ENCODE peak calls at places on chromosome 14, in ten cellular contexts. L, D, H, P, V, M, C, F, E and W are unnamed samples.

GRCh38 chr14:68124885-68125731 is 305.5 kb downstream of the RAD51B start:
- DNase-seq in F (peak), H (peak), P (peak), C (no peak), V (peak), D (peak), E (no peak), M (peak), L (no peak), W (peak)

GRCh38 chr14:97021571-97022171 is 224.5 kb downstream of the VRK1 start:
- DNase-seq in D (no peak), M (no peak), F (no peak), P (no peak), E (peak), V (no peak), H (peak), L (peak), C (no peak), W (no peak)

GRCh38 chr14:35331605-35332516 is 39.7 kb downstream of the PSMA6 start:
- DNase-seq in L (peak), H (peak), P (peak), D (peak), V (peak), C (no peak), E (peak), F (peak), M (peak), W (no peak)

GRCh38 chr14:86530457-86530856 is 1000.5 kb downstream of the FLRT2 start:
- DNase-seq in F (no peak), C (no peak), P (no peak), V (no peak), D (no peak), L (no peak), H (no peak), M (no peak), E (peak), W (no peak)

GRCh38 chr14:76975865-76976622 is 52.5 kb downstream of the IRF2BPL start:
- DNase-seq in D (no peak), L (no peak), E (no peak), V (no peak), P (no peak), C (no peak), F (no peak), H (no peak), M (peak), W (no peak)

GRCh38 chr14:30779210-30779609 is 95.1 kb upstream of the COCH start:
- DNase-seq in M (no peak), V (peak), F (peak), C (no peak), P (no peak), L (no peak), H (peak), D (peak), E (no peak), W (peak)

GRCh38 chr14:99752486-99753121 is 40.6 kb upstream of the EML1 start:
- DNase-seq in V (peak), M (no peak), C (no peak), F (peak), E (no peak), H (peak), P (no peak), D (peak), L (no peak), W (peak)

GRCh38 chr14:99595034-99595433 is 9.0 kb downstream of the CCDC85C start:
- DNase-seq in C (no peak), L (no peak), D (no peak), E (no peak), P (no peak), M (no peak), H (no peak), F (no peak), V (no peak), W (no peak)

GRCh38 chr14:52258783-52259182 is 8.7 kb upstream of the PTGDR start:
- DNase-seq in C (no peak), D (no peak), V (no peak), F (no peak), P (no peak), E (no peak), M (no peak), H (no peak), L (no peak), W (no peak)

GRCh38 chr14:22796087-22796707 is 19.0 kb downstream of the SLC7A7 start:
- DNase-seq in P (peak), E (no peak), V (peak), F (no peak), M (no peak), D (no peak), H (peak), C (no peak), L (no peak), W (no peak)

GRCh38 chr14:94936411-94936892 is 166.5 kb upstream of the GSC start:
- DNase-seq in D (peak), M (no peak), H (no peak), E (no peak), V (no peak), C (no peak), F (peak), P (no peak), L (no peak), W (peak)

GRCh38 chr14:91980157-91980556 is 32.7 kb upstream of the FBLN5 start:
- DNase-seq in P (no peak), M (peak), H (peak), F (peak), V (peak), D (peak), E (no peak), C (no peak), L (peak), W (peak)

GRCh38 chr14:73463411-73463810 is 5.1 kb upstream of the NUMB start:
- DNase-seq in E (peak), C (no peak), H (peak), L (no peak), M (peak), P (peak), V (peak), F (peak), D (peak), W (peak)

GRCh38 chr14:67999290-67999689 is 179.7 kb downstream of the RAD51B start:
- DNase-seq in E (no peak), H (peak), L (no peak), D (peak), V (peak), C (no peak), P (no peak), F (peak), M (no peak), W (peak)

GRCh38 chr14:47040490-47040889 is 388.9 kb upstream of the RPL10L start:
- DNase-seq in D (peak), L (peak), V (peak), M (no peak), E (peak), H (peak), C (peak), P (peak), F (no peak), W (no peak)

GRCh38 chr14:99725774-99726537 is 41.9 kb downstream of the CYP46A1 start:
- DNase-seq in P (no peak), C (no peak), L (no peak), F (no peak), V (no peak), H (no peak), M (no peak), E (peak), D (no peak), W (no peak)

GRCh38 chr14:54420478-54421116 is 20.6 kb downstream of the CNIH1 start:
- DNase-seq in V (peak), C (no peak), P (peak), D (peak), F (peak), E (peak), H (peak), M (peak), L (peak), W (peak)

GRCh38 chr14:81315344-81315743 is 84.8 kb downstream of the STON2 start:
- DNase-seq in P (no peak), M (no peak), C (peak), F (no peak), E (peak), L (no peak), D (peak), V (no peak), H (no peak), W (no peak)

GRCh38 chr14:99615497-99616245 is 11.7 kb upstream of the CCDC85C start:
- DNase-seq in V (no peak), F (no peak), E (no peak), H (no peak), D (no peak), M (no peak), P (no peak), L (no peak), C (no peak), W (no peak)

GRCh38 chr14:95480109-95480886 is 36.2 kb downstream of the SYNE3 start:
- DNase-seq in L (no peak), M (peak), D (no peak), F (peak), E (no peak), H (peak), V (peak), P (no peak), C (no peak), W (peak)

GRCh38 chr14:21049263-21049662 is 7.1 kb downstream of the RNASE7 start:
- DNase-seq in E (no peak), D (peak), P (no peak), M (no peak), F (peak), H (no peak), V (peak), L (no peak), C (no peak), W (peak)

GRCh38 chr14:54211562-54212308 is 185.1 kb upstream of the CDKN3 start:
- DNase-seq in C (no peak), L (peak), V (peak), M (no peak), F (peak), P (no peak), H (peak), D (peak), E (no peak), W (peak)

GRCh38 chr14:84544486-84544885 is 985.5 kb upstream of the FLRT2 start:
- DNase-seq in H (no peak), C (no peak), E (no peak), D (no peak), F (no peak), L (no peak), V (no peak), M (no peak), P (no peak), W (no peak)

GRCh38 chr14:22689186-22689585 is 45.0 kb upstream of the OR6J1 start:
- DNase-seq in L (peak), M (peak), V (peak), H (peak), C (no peak), D (peak), F (peak), E (no peak), P (peak), W (peak)

DNA sequence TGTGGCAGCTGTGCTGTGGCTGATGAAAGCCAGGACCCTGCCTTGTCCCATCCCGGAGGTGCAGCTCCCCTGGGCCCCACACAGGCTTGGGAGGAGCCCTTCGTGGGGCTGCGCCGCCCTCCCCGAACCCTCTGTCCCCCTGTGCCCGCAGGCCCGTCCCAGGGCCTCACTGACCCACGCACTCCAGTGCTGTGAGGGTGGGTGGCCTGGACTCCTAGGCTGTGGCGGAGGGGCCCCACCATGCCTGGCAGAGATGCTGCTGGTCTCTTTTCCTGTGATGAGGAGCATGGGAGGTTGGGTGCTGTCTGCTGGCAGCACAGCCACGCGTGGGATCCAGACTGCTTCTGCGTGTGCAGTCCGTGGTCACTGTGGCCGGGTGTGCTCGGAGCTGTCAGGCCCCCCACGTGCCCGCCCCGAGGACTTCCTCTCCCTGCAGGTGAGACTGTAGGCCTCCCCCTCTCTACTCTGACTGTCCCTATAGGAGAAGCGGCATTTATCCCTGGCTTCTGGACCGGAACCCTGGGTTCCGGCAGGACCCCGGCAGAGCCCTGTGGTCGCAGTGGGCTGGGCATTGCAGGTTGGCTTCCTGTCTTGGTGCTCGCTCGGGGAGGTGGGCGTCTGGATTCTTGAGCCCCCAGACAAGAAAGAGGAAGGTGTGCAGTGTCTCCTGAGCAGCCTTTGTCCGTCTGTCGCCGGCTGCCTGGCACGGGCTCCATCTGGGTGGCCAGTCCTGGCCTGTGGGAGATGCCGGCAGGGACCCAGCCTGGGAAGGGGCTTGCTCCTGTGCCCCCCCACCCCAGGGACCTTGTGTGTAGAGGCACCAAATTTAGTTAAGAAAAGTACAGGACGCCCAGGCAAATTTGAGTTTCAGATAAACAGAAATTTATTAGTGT is 2.3 kb downstream of the MTA1 start:
- DNase-seq in D (no peak), H (no peak), M (no peak), C (no peak), L (no peak), P (no peak), V (no peak), F (no peak), E (no peak), W (no peak)
- H3K9ac ChIP-seq in D (no peak), H (no peak), M (no peak), C (peak), L (peak), P (peak), V (no peak), F (peak), E (peak), W (peak)

GRCh38 chr14:90520326-90520725 is 123.5 kb downstream of the CALM1 start:
- DNase-seq in F (no peak), D (no peak), V (no peak), C (no peak), E (no peak), L (no peak), H (no peak), M (no peak), P (no peak), W (no peak)
- H3K4me3 ChIP-seq in F (no peak), D (no peak), V (no peak), C (no peak), E (no peak), L (no peak), H (no peak), M (no peak), P (no peak), W (no peak)

GRCh38 chr14:101767618-101768362 is 6.3 kb downstream of the PPP2R5C start:
- DNase-seq in V (no peak), E (no peak), M (no peak), H (no peak), F (no peak), D (no peak), L (no peak), P (no peak), C (no peak), W (no peak)

GRCh38 chr14:101761032-101761880 is at the start of gene PPP2R5C:
- DNase-seq in V (peak), C (peak), M (peak), P (peak), F (peak), L (peak), H (peak), E (peak), D (peak), W (peak)

GRCh38 chr14:101762530-101763101 is 1.1 kb downstream of the PPP2R5C start:
- DNase-seq in F (no peak), L (no peak), M (no peak), H (no peak), P (peak), D (no peak), C (no peak), E (no peak), V (no peak), W (no peak)

GRCh38 chr14:101761881-101762529 is 496 bp downstream of the PPP2R5C start:
- DNase-seq in H (peak), M (no peak), F (peak), E (no peak), P (no peak), V (no peak), D (peak), L (no peak), C (peak), W (peak)

GRCh38 chr14:101763941-101764709 is 2.6 kb downstream of the PPP2R5C start:
- DNase-seq in E (no peak), P (no peak), F (no peak), H (no peak), D (no peak), M (no peak), V (no peak), L (no peak), C (no peak), W (no peak)
- H3K9ac ChIP-seq in E (no peak), P (no peak), F (no peak), H (no peak), D (no peak), M (no peak), V (no peak), L (no peak), C (no peak), W (no peak)

DNA sequence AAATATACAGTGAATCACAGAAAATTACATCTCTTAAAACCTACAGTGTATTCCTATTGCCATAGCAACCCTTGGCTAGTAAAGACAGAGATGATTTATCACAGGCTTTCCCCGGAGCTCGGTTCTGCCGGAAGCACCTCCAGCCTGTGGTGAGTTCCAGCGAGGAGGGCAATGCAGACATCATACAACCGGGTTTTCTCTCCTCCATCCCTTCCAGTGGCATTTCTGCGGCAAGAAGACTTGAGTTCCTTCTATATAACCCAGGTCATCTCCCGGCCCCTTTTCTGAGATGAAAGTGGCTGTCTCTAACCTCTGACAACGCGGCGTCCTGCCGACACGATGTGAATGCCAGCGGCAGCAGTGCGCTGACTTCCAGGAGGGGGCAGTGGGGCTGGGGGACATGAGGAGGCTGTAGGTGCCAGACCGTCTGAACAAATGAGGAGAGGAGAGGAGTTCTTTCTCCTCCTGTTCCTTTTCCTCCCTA is 68.5 kb upstream of the MAX start:
- DNase-seq in L (no peak), E (peak), C (no peak), M (peak), D (peak), V (peak), P (no peak), F (peak), H (peak), W (peak)
- H3K4me3 ChIP-seq in L (no peak), E (no peak), C (no peak), M (no peak), D (peak), V (no peak), P (peak), F (peak), H (peak), W (peak)

DNA sequence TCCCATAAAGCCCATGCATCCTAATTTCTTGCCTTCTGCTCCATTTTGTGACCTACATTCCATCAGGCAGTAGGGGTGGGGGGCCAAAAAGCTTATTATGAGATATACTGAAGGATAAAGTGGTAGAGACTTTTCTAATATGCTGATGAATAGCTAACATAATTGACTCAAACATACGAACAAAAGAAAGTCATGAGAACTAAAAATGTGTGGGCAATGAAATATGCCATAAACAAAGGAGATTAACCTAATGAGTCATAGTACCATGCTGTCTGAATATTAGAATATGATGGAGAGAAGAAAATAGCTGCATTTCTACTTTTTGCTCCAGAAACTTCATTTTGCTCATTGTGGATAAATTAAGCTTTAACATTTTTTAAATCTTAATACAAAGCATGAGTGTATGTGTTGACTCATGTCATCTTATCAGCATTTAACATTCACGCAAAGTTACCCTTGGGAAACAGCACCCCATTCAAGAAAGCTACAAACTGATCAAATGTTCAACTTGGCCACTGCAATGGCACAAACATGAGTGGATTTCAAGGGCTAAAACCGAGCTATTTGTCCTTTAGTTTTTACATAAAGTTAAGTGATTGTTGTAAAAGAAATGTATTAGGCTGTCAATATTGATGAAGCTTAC is 64.0 kb upstream of the DIO2 start:
- DNase-seq in E (no peak), V (peak), F (peak), P (no peak), D (peak), M (no peak), H (no peak), L (no peak), C (no peak), W (peak)
- H3K9ac ChIP-seq in E (no peak), V (no peak), F (no peak), P (no peak), D (no peak), M (no peak), H (no peak), L (no peak), C (no peak), W (no peak)

DNA sequence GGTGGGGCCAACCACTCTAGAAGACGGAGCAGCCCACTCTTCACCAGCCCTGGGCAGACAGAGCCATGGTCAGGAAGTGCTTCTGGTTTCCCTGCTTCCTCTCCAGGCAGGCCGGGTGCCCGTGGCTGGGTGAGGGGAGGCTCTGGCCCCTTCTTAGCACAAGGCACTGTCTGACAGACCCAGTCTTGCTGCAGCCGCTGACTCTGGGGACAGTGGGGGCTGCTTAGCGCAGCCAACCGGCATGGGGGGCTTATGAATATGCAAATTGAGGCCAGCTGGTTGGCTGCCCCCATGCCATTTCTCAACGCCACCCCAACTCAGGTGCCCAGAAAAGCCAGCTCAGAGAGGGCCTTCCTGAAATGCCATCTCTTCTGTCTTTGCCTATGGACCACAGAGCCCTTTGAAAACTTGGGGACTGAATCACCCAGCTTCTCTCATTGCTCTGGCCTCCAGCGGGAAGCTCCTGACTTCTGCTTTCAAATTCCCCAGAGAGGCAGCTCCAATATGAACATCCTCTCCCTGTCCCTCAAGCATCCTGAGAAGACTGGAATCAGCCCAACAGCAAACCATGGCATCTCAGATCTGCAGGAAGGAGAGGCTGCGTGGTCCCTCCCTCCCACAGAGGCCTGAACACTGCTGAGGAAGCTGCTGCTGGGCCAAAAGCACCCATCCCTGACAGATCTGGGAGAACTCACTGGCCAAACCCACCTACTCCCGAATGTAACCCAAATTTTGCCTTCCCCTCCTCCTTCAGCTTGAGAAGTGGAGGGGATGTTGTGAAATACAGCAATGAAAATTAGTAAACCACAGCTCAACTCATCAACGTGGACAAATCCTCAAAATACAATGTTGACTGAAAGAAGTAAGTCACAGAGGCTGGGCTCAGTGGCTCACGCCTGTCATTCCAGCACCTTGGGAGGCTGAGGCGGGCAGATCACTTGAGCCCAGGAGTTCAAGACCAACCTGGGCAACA is at the start of gene PROX2:
- DNase-seq in H (no peak), M (no peak), V (no peak), P (no peak), L (no peak), E (no peak), C (no peak), F (peak), D (no peak), W (no peak)
- H3K4me3 ChIP-seq in H (no peak), M (no peak), V (no peak), P (no peak), L (no peak), E (no peak), C (no peak), F (no peak), D (no peak), W (no peak)